ENCODE peak calls at places on chromosomes 4 and X, in nine cellular contexts. One of them, this sample, is unnamed.
A peak's percentile ranks its signal among the peaks of the same experiment; 100 is the strongest.

GRCh38 chr4:181006509-181007290 is 1236.5 kb upstream of the TENM3 start:
- DNase-seq in hepatocyte: no peak
- DNase-seq in cardiac muscle cell: no peak
- DNase-seq in NB4: no peak
- DNase-seq in WTC11: no peak
- DNase-seq in mammary epithelial cell: no peak
- DNase-seq in pancreas: no peak
- DNase-seq in right lobe of liver: no peak
- DNase-seq in neural crest cell: no peak
- DNase-seq in this sample: no peak

GRCh38 chr4:185941476-185941875 is 127.5 kb upstream of the TLR3 start:
- DNase-seq in hepatocyte: peak; percentile 18
- DNase-seq in cardiac muscle cell: peak; percentile 44
- DNase-seq in NB4: no peak
- DNase-seq in WTC11: no peak
- DNase-seq in mammary epithelial cell: no peak
- DNase-seq in pancreas: no peak
- DNase-seq in right lobe of liver: no peak
- DNase-seq in neural crest cell: no peak
- DNase-seq in this sample: peak; percentile 55

GRCh38 chr4:74117024-74117534 is 18.1 kb upstream of the CXCL2 start:
- DNase-seq in hepatocyte: peak; percentile 89
- DNase-seq in cardiac muscle cell: peak; percentile 97
- DNase-seq in NB4: no peak
- DNase-seq in WTC11: no peak
- DNase-seq in mammary epithelial cell: peak; percentile 95
- DNase-seq in pancreas: peak; percentile 90
- DNase-seq in right lobe of liver: peak; percentile 57
- DNase-seq in neural crest cell: no peak
- DNase-seq in this sample: no peak

GRCh38 chr4:6493668-6494304 is 21.4 kb upstream of the PPP2R2C start:
- DNase-seq in hepatocyte: peak; percentile 64
- DNase-seq in cardiac muscle cell: peak; percentile 10
- DNase-seq in NB4: no peak
- DNase-seq in WTC11: no peak
- DNase-seq in mammary epithelial cell: peak; percentile 52
- DNase-seq in pancreas: no peak
- DNase-seq in right lobe of liver: no peak
- DNase-seq in neural crest cell: no peak
- DNase-seq in this sample: no peak

GRCh38 chr4:4428966-4429875 is 42.3 kb downstream of the NSG1 start:
- DNase-seq in hepatocyte: no peak
- DNase-seq in cardiac muscle cell: no peak
- DNase-seq in NB4: no peak
- DNase-seq in WTC11: no peak
- DNase-seq in mammary epithelial cell: no peak
- DNase-seq in pancreas: no peak
- DNase-seq in right lobe of liver: no peak
- DNase-seq in neural crest cell: no peak
- DNase-seq in this sample: no peak

GRCh38 chrX:97790850-97791249 is 907.1 kb downstream of the RPA4 start:
- DNase-seq in hepatocyte: no peak
- DNase-seq in cardiac muscle cell: no peak
- DNase-seq in NB4: peak; percentile 4
- DNase-seq in WTC11: no peak
- DNase-seq in mammary epithelial cell: no peak
- DNase-seq in pancreas: no peak
- DNase-seq in right lobe of liver: no peak
- DNase-seq in neural crest cell: no peak
- DNase-seq in this sample: no peak

GRCh38 chr4:112182604-112183003 is 37.4 kb downstream of the FAM241A start:
- DNase-seq in hepatocyte: no peak
- DNase-seq in cardiac muscle cell: no peak
- DNase-seq in NB4: no peak
- DNase-seq in WTC11: no peak
- DNase-seq in mammary epithelial cell: no peak
- DNase-seq in pancreas: no peak
- DNase-seq in right lobe of liver: no peak
- DNase-seq in neural crest cell: no peak
- DNase-seq in this sample: no peak

GRCh38 chr4:80197132-80197573 is at the start of gene PRDM8:
- DNase-seq in hepatocyte: no peak
- DNase-seq in cardiac muscle cell: no peak
- DNase-seq in NB4: no peak
- DNase-seq in WTC11: no peak
- DNase-seq in mammary epithelial cell: no peak
- DNase-seq in pancreas: no peak
- DNase-seq in right lobe of liver: no peak
- DNase-seq in neural crest cell: no peak
- DNase-seq in this sample: no peak

GRCh38 chrX:103183912-103184311 is 31.0 kb upstream of the BEX4 start:
- DNase-seq in hepatocyte: no peak
- DNase-seq in cardiac muscle cell: no peak
- DNase-seq in NB4: no peak
- DNase-seq in WTC11: no peak
- DNase-seq in mammary epithelial cell: no peak
- DNase-seq in pancreas: no peak
- DNase-seq in right lobe of liver: no peak
- DNase-seq in neural crest cell: no peak
- DNase-seq in this sample: no peak

GRCh38 chr4:108849611-108850406 is 87.0 kb upstream of the ETNPPL start:
- DNase-seq in hepatocyte: peak; percentile 31
- DNase-seq in cardiac muscle cell: peak; percentile 37
- DNase-seq in NB4: no peak
- DNase-seq in WTC11: no peak
- DNase-seq in mammary epithelial cell: no peak
- DNase-seq in pancreas: no peak
- DNase-seq in right lobe of liver: no peak
- DNase-seq in neural crest cell: no peak
- DNase-seq in this sample: no peak

GRCh38 chrX:48487362-48487785 is 11.4 kb downstream of the FTSJ1 start:
- DNase-seq in hepatocyte: no peak
- DNase-seq in cardiac muscle cell: peak; percentile 90
- DNase-seq in NB4: no peak
- DNase-seq in WTC11: no peak
- DNase-seq in mammary epithelial cell: peak; percentile 97
- DNase-seq in pancreas: no peak
- DNase-seq in right lobe of liver: peak; percentile 3
- DNase-seq in neural crest cell: no peak
- DNase-seq in this sample: no peak

GRCh38 chr4:33537527-33537926 is 2706.8 kb downstream of the ARAP2 start:
- DNase-seq in hepatocyte: no peak
- DNase-seq in cardiac muscle cell: no peak
- DNase-seq in NB4: no peak
- DNase-seq in WTC11: no peak
- DNase-seq in mammary epithelial cell: no peak
- DNase-seq in pancreas: no peak
- DNase-seq in right lobe of liver: no peak
- DNase-seq in neural crest cell: no peak
- DNase-seq in this sample: no peak

DNA sequence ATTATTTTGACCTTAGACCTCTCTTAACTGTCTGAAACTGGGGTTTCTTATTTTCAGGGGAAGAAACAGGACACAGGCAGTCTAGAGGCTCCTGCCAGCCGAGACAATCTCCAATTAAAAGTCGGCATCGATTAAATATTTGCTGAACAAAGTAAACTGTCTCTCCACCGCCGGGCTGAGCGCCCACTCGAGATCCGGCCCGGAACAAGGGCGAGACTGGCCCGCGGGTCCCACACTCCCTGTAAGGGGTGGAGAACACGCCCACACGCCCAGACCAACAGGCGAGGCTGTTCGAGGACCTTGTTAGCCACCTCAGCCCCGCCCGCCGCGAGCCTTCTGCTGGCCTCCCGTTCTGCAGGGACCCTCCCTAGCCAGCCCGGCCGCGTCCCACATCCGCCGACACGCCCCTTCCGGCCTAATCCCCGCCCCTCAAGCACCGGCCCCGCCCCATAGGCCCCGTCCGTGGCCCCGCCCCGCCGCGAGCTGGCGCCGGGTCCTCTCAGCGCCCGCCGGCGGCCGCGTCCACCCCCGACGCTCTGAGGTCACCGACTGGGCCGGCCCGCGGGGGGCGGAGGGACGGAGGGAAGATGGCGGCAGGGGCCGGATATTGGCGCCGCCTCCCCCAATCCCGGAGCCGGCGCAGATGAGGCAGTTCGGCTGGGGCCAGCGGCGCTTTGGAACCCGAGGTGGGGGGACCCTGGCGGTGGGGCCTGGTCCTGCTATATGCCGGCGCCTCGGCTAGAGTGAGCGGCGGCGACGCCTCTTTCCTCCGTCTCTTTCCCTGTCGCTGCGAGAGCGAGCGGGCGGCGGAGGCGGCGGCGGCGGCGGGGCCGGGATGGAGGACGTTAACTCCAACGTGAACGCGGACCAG is at the start of gene SLAIN2:
- DNase-seq in hepatocyte: peak; percentile 99
- DNase-seq in cardiac muscle cell: peak; percentile 99
- DNase-seq in NB4: peak; percentile 99
- DNase-seq in WTC11: peak; percentile 98
- DNase-seq in mammary epithelial cell: peak; percentile 95
- DNase-seq in pancreas: peak; percentile 100
- DNase-seq in right lobe of liver: peak; percentile 100
- DNase-seq in neural crest cell: peak; percentile 100
- DNase-seq in this sample: peak; percentile 98
- TF ChIP-seq CTCF in hepatocyte: peak; percentile 14
- TF ChIP-seq CTCF in cardiac muscle cell: peak; percentile 32
- TF ChIP-seq CTCF in NB4: peak; percentile 19
- TF ChIP-seq CTCF in WTC11: no peak
- TF ChIP-seq CTCF in mammary epithelial cell: no peak
- TF ChIP-seq CTCF in pancreas: no peak
- TF ChIP-seq CTCF in right lobe of liver: peak; percentile 22
- TF ChIP-seq CTCF in neural crest cell: peak; percentile 64
- TF ChIP-seq CTCF in this sample: no peak

GRCh38 chr4:158625544-158625943 is 46.1 kb downstream of the C4orf46 start:
- DNase-seq in hepatocyte: no peak
- DNase-seq in cardiac muscle cell: no peak
- DNase-seq in NB4: no peak
- DNase-seq in WTC11: no peak
- DNase-seq in mammary epithelial cell: no peak
- DNase-seq in pancreas: no peak
- DNase-seq in right lobe of liver: no peak
- DNase-seq in neural crest cell: no peak
- DNase-seq in this sample: no peak

GRCh38 chr4:158624889-158625478 is 46.7 kb downstream of the C4orf46 start:
- DNase-seq in hepatocyte: peak; percentile 60
- DNase-seq in cardiac muscle cell: peak; percentile 80
- DNase-seq in NB4: peak; percentile 59
- DNase-seq in WTC11: no peak
- DNase-seq in mammary epithelial cell: peak; percentile 48
- DNase-seq in pancreas: no peak
- DNase-seq in right lobe of liver: no peak
- DNase-seq in neural crest cell: peak; percentile 4
- DNase-seq in this sample: no peak

GRCh38 chr4:158636619-158637018 is 35.1 kb downstream of the C4orf46 start:
- DNase-seq in hepatocyte: no peak
- DNase-seq in cardiac muscle cell: no peak
- DNase-seq in NB4: no peak
- DNase-seq in WTC11: no peak
- DNase-seq in mammary epithelial cell: no peak
- DNase-seq in pancreas: no peak
- DNase-seq in right lobe of liver: no peak
- DNase-seq in neural crest cell: no peak
- DNase-seq in this sample: no peak

DNA sequence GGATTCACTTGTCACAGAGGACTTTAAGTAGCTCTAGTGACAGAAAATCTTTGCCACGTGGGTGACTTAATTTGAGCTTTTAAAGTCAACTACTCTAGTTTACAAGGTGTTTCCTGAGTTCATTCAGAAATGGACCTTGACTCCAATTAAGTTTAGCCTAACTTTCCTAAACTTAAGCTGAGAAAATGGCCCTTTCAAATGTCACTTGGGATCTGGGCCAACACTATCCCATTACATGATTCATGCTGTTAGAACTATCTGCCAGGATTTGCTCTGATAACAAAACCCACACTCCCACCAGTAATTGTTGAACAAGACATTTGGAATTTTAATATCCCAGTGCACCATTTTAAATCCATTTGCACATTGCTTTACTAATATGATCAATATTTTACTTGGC is 40.8 kb downstream of the C4orf46 start:
- DNase-seq in hepatocyte: peak; percentile 4
- DNase-seq in cardiac muscle cell: peak; percentile 76
- DNase-seq in NB4: no peak
- DNase-seq in WTC11: no peak
- DNase-seq in mammary epithelial cell: peak; percentile 15
- DNase-seq in pancreas: no peak
- DNase-seq in right lobe of liver: no peak
- DNase-seq in neural crest cell: no peak
- DNase-seq in this sample: no peak
- TF ChIP-seq CTCF in hepatocyte: no peak
- TF ChIP-seq CTCF in cardiac muscle cell: no peak
- TF ChIP-seq CTCF in NB4: no peak
- TF ChIP-seq CTCF in WTC11: no peak
- TF ChIP-seq CTCF in mammary epithelial cell: no peak
- TF ChIP-seq CTCF in pancreas: no peak
- TF ChIP-seq CTCF in right lobe of liver: no peak
- TF ChIP-seq CTCF in neural crest cell: no peak
- TF ChIP-seq CTCF in this sample: no peak

GRCh38 chrX:114077773-114078172 is 506.1 kb upstream of the HTR2C start:
- DNase-seq in hepatocyte: no peak
- DNase-seq in cardiac muscle cell: no peak
- DNase-seq in NB4: no peak
- DNase-seq in WTC11: no peak
- DNase-seq in mammary epithelial cell: no peak
- DNase-seq in pancreas: no peak
- DNase-seq in right lobe of liver: no peak
- DNase-seq in neural crest cell: no peak
- DNase-seq in this sample: no peak

GRCh38 chrX:114071412-114071811 is 512.5 kb upstream of the HTR2C start:
- DNase-seq in hepatocyte: no peak
- DNase-seq in cardiac muscle cell: no peak
- DNase-seq in NB4: no peak
- DNase-seq in WTC11: no peak
- DNase-seq in mammary epithelial cell: no peak
- DNase-seq in pancreas: no peak
- DNase-seq in right lobe of liver: no peak
- DNase-seq in neural crest cell: no peak
- DNase-seq in this sample: no peak

GRCh38 chrX:114073926-114074325 is 510.0 kb upstream of the HTR2C start:
- DNase-seq in hepatocyte: no peak
- DNase-seq in cardiac muscle cell: no peak
- DNase-seq in NB4: no peak
- DNase-seq in WTC11: no peak
- DNase-seq in mammary epithelial cell: no peak
- DNase-seq in pancreas: no peak
- DNase-seq in right lobe of liver: no peak
- DNase-seq in neural crest cell: no peak
- DNase-seq in this sample: no peak

GRCh38 chrX:114075073-114075673 is 508.7 kb upstream of the HTR2C start:
- DNase-seq in hepatocyte: no peak
- DNase-seq in cardiac muscle cell: no peak
- DNase-seq in NB4: no peak
- DNase-seq in WTC11: no peak
- DNase-seq in mammary epithelial cell: no peak
- DNase-seq in pancreas: no peak
- DNase-seq in right lobe of liver: no peak
- DNase-seq in neural crest cell: no peak
- DNase-seq in this sample: no peak
- TF ChIP-seq CTCF in hepatocyte: peak; percentile 60
- TF ChIP-seq CTCF in cardiac muscle cell: peak; percentile 25
- TF ChIP-seq CTCF in NB4: no peak
- TF ChIP-seq CTCF in WTC11: no peak
- TF ChIP-seq CTCF in mammary epithelial cell: peak; percentile 52
- TF ChIP-seq CTCF in pancreas: no peak
- TF ChIP-seq CTCF in right lobe of liver: peak; percentile 48
- TF ChIP-seq CTCF in neural crest cell: peak; percentile 73
- TF ChIP-seq CTCF in this sample: no peak

GRCh38 chr4:139015269-139015947 is at the start of gene NOCT:
- DNase-seq in hepatocyte: peak; percentile 96
- DNase-seq in cardiac muscle cell: peak; percentile 94
- DNase-seq in NB4: peak; percentile 94
- DNase-seq in WTC11: peak; percentile 90
- DNase-seq in mammary epithelial cell: peak; percentile 93
- DNase-seq in pancreas: peak; percentile 94
- DNase-seq in right lobe of liver: peak; percentile 97
- DNase-seq in neural crest cell: peak; percentile 79
- DNase-seq in this sample: peak; percentile 58
- TF ChIP-seq CTCF in hepatocyte: no peak
- TF ChIP-seq CTCF in cardiac muscle cell: no peak
- TF ChIP-seq CTCF in NB4: no peak
- TF ChIP-seq CTCF in WTC11: no peak
- TF ChIP-seq CTCF in mammary epithelial cell: no peak
- TF ChIP-seq CTCF in pancreas: no peak
- TF ChIP-seq CTCF in right lobe of liver: no peak
- TF ChIP-seq CTCF in neural crest cell: peak; percentile 16
- TF ChIP-seq CTCF in this sample: no peak

This sample was measured in omental fat pad.